ENCODE peak calls at places on chromosomes 3 and 15, in four cellular contexts. V is IMR-90, L is lower lobe of right lung, D is cardiac muscle cell. H is an unnamed sample.
A peak's percentile ranks its signal among the peaks of the same experiment; 100 is the strongest.

GRCh38 chr3:69090021-69090420 is 5.3 kb downstream of the ARL6IP5 start:
- DNase-seq in L (no peak), V (peak; percentile 84), D (no peak), H (no peak)

GRCh38 chr3:38118421-38119247 is 18.3 kb downstream of the ACAA1 start:
- DNase-seq in L (no peak), V (no peak), D (no peak), H (peak; percentile 39)

GRCh38 chr3:10532939-10533730 is 27.7 kb upstream of the ATP2B2 start:
- DNase-seq in V (no peak), D (no peak), L (no peak), H (no peak)

GRCh38 chr15:62809106-62809967 is 233.2 kb upstream of the TPM1 start:
- DNase-seq in L (no peak), V (peak; percentile 88), D (no peak), H (no peak)

GRCh38 chr15:68789921-68790575 is 30.6 kb downstream of the ANP32A start:
- DNase-seq in D (peak; percentile 50), V (peak; percentile 58), L (no peak), H (no peak)

GRCh38 chr3:54706783-54707182 is 221.1 kb downstream of the LRTM1 start:
- DNase-seq in V (no peak), L (no peak), D (no peak), H (no peak)

GRCh38 chr3:186815490-186815889 is 9.2 kb upstream of the RFC4 start:
- DNase-seq in L (no peak), D (no peak), V (peak; percentile 68), H (no peak)

GRCh38 chr15:45386420-45386819 is 8.1 kb upstream of the GATM start:
- DNase-seq in L (no peak), D (peak; percentile 61), V (no peak), H (no peak)

GRCh38 chr15:47872869-47873301 is 155.6 kb downstream of the SEMA6D start:
- DNase-seq in L (no peak), V (no peak), D (peak; percentile 45), H (no peak)

GRCh38 chr15:90839187-90840071 is 29.0 kb upstream of the FURIN start:
- DNase-seq in L (peak; percentile 74), V (peak; percentile 14), D (no peak), H (no peak)

GRCh38 chr3:4416427-4416826 is 50.6 kb downstream of the SUMF1 start:
- DNase-seq in V (no peak), L (no peak), D (no peak), H (no peak)

GRCh38 chr3:112653881-112654300 is 12.9 kb upstream of the CCDC80 start:
- DNase-seq in V (peak; percentile 98), D (no peak), L (peak; percentile 46), H (peak; percentile 83)

GRCh38 chr15:60673918-60674558 is 195.1 kb upstream of the ICE2 start:
- DNase-seq in L (no peak), D (no peak), V (peak; percentile 96), H (peak; percentile 76)

GRCh38 chr3:170323371-170323770 is 34.1 kb upstream of the SKIL start:
- DNase-seq in V (no peak), L (no peak), D (no peak), H (no peak)

GRCh38 chr3:107641572-107642307 is 119.0 kb downstream of the BBX start:
- DNase-seq in D (no peak), V (no peak), L (no peak), H (no peak)

GRCh38 chr3:32082727-32083126 is 23.7 kb upstream of the GPD1L start:
- DNase-seq in D (no peak), L (no peak), V (no peak), H (no peak)

GRCh38 chr3:46709721-46710120 is 7.9 kb downstream of the PRSS50 start:
- DNase-seq in D (no peak), L (peak; percentile 36), V (no peak), H (peak; percentile 41)

GRCh38 chr3:98885851-98886250 is 15.6 kb downstream of the DCBLD2 start:
- DNase-seq in L (no peak), D (no peak), V (peak; percentile 39), H (no peak)

GRCh38 chr3:150870406-150870805 is 34.8 kb downstream of the MINDY4B start:
- DNase-seq in V (peak; percentile 52), L (no peak), D (no peak), H (no peak)

GRCh38 chr3:73143821-73144237 is 82.4 kb downstream of the EBLN2 start:
- DNase-seq in D (no peak), V (no peak), L (no peak), H (no peak)

DNA sequence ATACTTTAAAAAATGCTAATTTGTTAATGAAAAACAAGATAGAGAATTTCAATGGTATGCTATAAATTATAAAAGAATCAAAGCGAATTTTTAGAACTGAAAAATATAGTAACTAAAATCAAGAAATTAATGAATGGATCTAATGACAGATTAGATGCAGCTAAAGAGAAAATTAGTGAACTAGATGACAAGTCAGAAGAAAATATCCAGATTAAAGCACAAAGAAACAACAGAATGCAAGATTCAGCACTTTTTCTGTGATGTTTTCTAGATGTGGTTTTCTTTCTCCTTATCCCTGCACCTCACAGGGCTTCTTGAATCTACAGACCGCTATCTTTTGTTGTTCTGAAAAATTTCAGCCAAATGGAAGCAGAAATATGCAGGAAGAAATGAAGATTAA is 54.4 kb downstream of the INO80 start:
- DNase-seq in L (no peak), D (no peak), V (no peak), H (no peak)
- TF ChIP-seq CTCF in L (no peak), D (no peak), V (no peak), H (no peak)

DNA sequence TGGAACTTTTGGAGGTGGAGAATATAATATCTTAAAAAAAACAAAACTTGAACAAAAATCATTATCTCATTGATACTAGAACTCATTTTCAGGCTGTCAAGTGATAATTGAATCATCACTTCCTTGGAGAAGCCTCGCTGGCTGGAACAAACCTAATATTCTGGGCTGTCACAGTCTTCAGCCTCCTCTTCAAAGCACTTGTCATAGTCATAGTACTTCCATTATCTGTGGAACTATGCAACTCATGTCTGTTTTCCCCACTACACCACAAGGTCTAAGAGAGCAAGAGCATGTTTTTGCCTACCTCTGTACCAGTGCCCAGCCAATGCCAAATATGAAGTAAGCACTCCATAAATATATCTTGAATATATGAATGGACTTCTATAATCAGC is 86.7 kb upstream of the SNRK start:
- DNase-seq in V (no peak), D (no peak), L (no peak), H (no peak)
- H3K27me3 ChIP-seq in V (no peaks in the 10 kb centered on the region), D (no peaks in the 10 kb centered on the region), L (no peaks in the 10 kb centered on the region), H (no peaks in the 10 kb centered on the region)

GRCh38 chr3:16377196-16377595 is 112.2 kb downstream of the OXNAD1 start:
- DNase-seq in D (no peak), L (no peak), V (no peak), H (no peak)
- H3K4me3 ChIP-seq in D (no peak overlapping the region), L (no peak overlapping the region), V (no peak overlapping the region), H (no peak overlapping the region)

GRCh38 chr15:88331291-88331690 is 74.8 kb upstream of the NTRK3 start:
- DNase-seq in L (peak; percentile 52), V (peak; percentile 4), D (peak; percentile 85), H (no peak)
- TF ChIP-seq CTCF in L (peak; percentile 41), V (peak; percentile 26), D (peak; percentile 52), H (no peak)

GRCh38 chr3:135471911-135472310 is 493.6 kb upstream of the PPP2R3A start:
- DNase-seq in D (no peak), V (no peak), L (no peak), H (no peak)

DNA sequence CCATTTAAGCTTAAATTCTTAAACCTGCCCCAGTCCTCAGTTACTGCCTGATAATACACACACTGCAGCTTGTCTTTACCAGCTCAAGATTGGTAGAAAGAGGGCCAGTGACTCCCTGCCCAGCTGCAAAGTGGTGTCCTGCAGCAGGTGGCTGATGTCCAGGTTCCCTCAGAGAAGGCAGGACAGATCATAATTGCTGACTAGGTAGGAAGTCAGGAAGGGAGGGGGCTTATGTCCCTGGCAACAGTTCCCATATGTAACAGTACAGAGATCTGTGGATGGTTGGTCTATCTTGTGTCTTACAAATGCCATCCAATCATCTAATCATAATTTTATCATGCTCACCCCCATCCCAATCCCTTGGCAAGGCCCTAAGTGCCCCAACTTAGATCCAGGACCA is 492.1 kb upstream of the PPP2R3A start:
- DNase-seq in V (no peak), L (no peak), D (no peak), H (no peak)
- H3K27me3 ChIP-seq in V (no peaks in the 10 kb centered on the region), L (no peaks in the 10 kb centered on the region), D (peaks cover 15% of the 10 kb centered on the region), H (no peaks in the 10 kb centered on the region)

GRCh38 chr3:24505678-24506560 is 11.3 kb upstream of the THRB start:
- DNase-seq in L (no peak), D (no peak), V (no peak), H (no peak)
- H3K4me3 ChIP-seq in L (no peak overlapping the region), D (no peak overlapping the region), V (no peak overlapping the region), H (no peak overlapping the region)

GRCh38 chr3:119662604-119663377 is 2.4 kb upstream of the POPDC2 start:
- DNase-seq in V (peak; percentile 49), D (no peak), L (no peak), H (no peak)
- TF ChIP-seq CTCF in V (no peak), D (peak; percentile 3), L (no peak), H (no peak)

GRCh38 chr15:96404560-96404959 is 74.1 kb downstream of the NR2F2 start:
- DNase-seq in D (no peak), L (no peak), V (no peak), H (no peak)

GRCh38 chr15:96403932-96404331 is 73.4 kb downstream of the NR2F2 start:
- DNase-seq in V (no peak), L (no peak), D (no peak), H (no peak)

GRCh38 chr15:96402403-96402802 is 71.9 kb downstream of the NR2F2 start:
- DNase-seq in L (no peak), V (no peak), D (no peak), H (no peak)

GRCh38 chr15:96406701-96407100 is 76.2 kb downstream of the NR2F2 start:
- DNase-seq in D (no peak), V (no peak), L (no peak), H (no peak)

GRCh38 chr15:96403071-96403470 is 72.6 kb downstream of the NR2F2 start:
- DNase-seq in D (no peak), L (no peak), V (no peak), H (no peak)
- H3K27me3 ChIP-seq in D (peaks cover 98% of the 10 kb centered on the region), L (peaks cover 9% of the 10 kb centered on the region), V (peaks cover 28% of the 10 kb centered on the region), H (peaks cover 19% of the 10 kb centered on the region)

H was measured in sigmoid colon.